ENCODE peak calls at places on chromosomes 5 and 9, in four cellular contexts. One of them, this sample, is unnamed.
A peak's percentile ranks its signal among the peaks of the same experiment; 100 is the strongest.

GRCh38 chr5:154937718-154938466 is at the start of gene GEMIN5:
- DNase-seq in fibroblast of lung: peak; percentile 82
- DNase-seq in cardiac muscle cell: peak; percentile 93
- DNase-seq in adrenal gland: peak; percentile 80
- DNase-seq in this sample: peak; percentile 75

GRCh38 chr5:93580387-93581100 is 475 bp downstream of the NR2F1-AS1 start:
- DNase-seq in fibroblast of lung: peak; percentile 61
- DNase-seq in cardiac muscle cell: no peak
- DNase-seq in adrenal gland: no peak
- DNase-seq in this sample: no peak

GRCh38 chr5:135669416-135669815 is 90.6 kb upstream of the CXCL14 start:
- DNase-seq in fibroblast of lung: no peak
- DNase-seq in cardiac muscle cell: no peak
- DNase-seq in adrenal gland: no peak
- DNase-seq in this sample: no peak

GRCh38 chr5:89280103-89281037 is 397.4 kb upstream of the MEF2C start:
- DNase-seq in fibroblast of lung: peak; percentile 17
- DNase-seq in cardiac muscle cell: no peak
- DNase-seq in adrenal gland: no peak
- DNase-seq in this sample: no peak

GRCh38 chr9:137168575-137168906 is 1.3 kb downstream of the LRRC26 start:
- DNase-seq in fibroblast of lung: no peak
- DNase-seq in cardiac muscle cell: no peak
- DNase-seq in adrenal gland: no peak
- DNase-seq in this sample: no peak

GRCh38 chr9:16429671-16430070 is 440.8 kb downstream of the BNC2 start:
- DNase-seq in fibroblast of lung: no peak
- DNase-seq in cardiac muscle cell: no peak
- DNase-seq in adrenal gland: no peak
- DNase-seq in this sample: no peak

GRCh38 chr5:167652690-167653089 is 638.8 kb upstream of the WWC1 start:
- DNase-seq in fibroblast of lung: no peak
- DNase-seq in cardiac muscle cell: no peak
- DNase-seq in adrenal gland: no peak
- DNase-seq in this sample: no peak

GRCh38 chr5:56757077-56757476 is 58.3 kb upstream of the MAP3K1 start:
- DNase-seq in fibroblast of lung: no peak
- DNase-seq in cardiac muscle cell: no peak
- DNase-seq in adrenal gland: no peak
- DNase-seq in this sample: no peak

GRCh38 chr5:116686438-116686837 is 111.8 kb upstream of the SEMA6A start:
- DNase-seq in fibroblast of lung: no peak
- DNase-seq in cardiac muscle cell: no peak
- DNase-seq in adrenal gland: no peak
- DNase-seq in this sample: no peak

GRCh38 chr5:53871772-53872171 is 311.3 kb downstream of the NDUFS4 start:
- DNase-seq in fibroblast of lung: no peak
- DNase-seq in cardiac muscle cell: no peak
- DNase-seq in adrenal gland: no peak
- DNase-seq in this sample: no peak

GRCh38 chr9:104872959-104873850 is 54.8 kb downstream of the ABCA1 start:
- DNase-seq in fibroblast of lung: peak; percentile 79
- DNase-seq in cardiac muscle cell: peak; percentile 13
- DNase-seq in adrenal gland: peak; percentile 91
- DNase-seq in this sample: no peak

GRCh38 chr9:91727972-91728371 is 222.1 kb downstream of the ROR2 start:
- DNase-seq in fibroblast of lung: no peak
- DNase-seq in cardiac muscle cell: no peak
- DNase-seq in adrenal gland: no peak
- DNase-seq in this sample: no peak

GRCh38 chr9:87862536-87863268 is 20.0 kb upstream of the SPATA31E1 start:
- DNase-seq in fibroblast of lung: peak; percentile 62
- DNase-seq in cardiac muscle cell: no peak
- DNase-seq in adrenal gland: no peak
- DNase-seq in this sample: no peak

GRCh38 chr5:122415481-122416120 is 103.6 kb downstream of the SNCAIP start:
- DNase-seq in fibroblast of lung: peak; percentile 83
- DNase-seq in cardiac muscle cell: peak; percentile 83
- DNase-seq in adrenal gland: peak; percentile 65
- DNase-seq in this sample: no peak

GRCh38 chr9:12765399-12765798 is 9.4 kb upstream of the LURAP1L start:
- DNase-seq in fibroblast of lung: no peak
- DNase-seq in cardiac muscle cell: no peak
- DNase-seq in adrenal gland: no peak
- DNase-seq in this sample: no peak

GRCh38 chr5:1333986-1334385 is 10.9 kb downstream of the CLPTM1L start:
- DNase-seq in fibroblast of lung: no peak
- DNase-seq in cardiac muscle cell: no peak
- DNase-seq in adrenal gland: no peak
- DNase-seq in this sample: no peak

GRCh38 chr5:1336749-1337489 is 8.0 kb downstream of the CLPTM1L start:
- DNase-seq in fibroblast of lung: no peak
- DNase-seq in cardiac muscle cell: no peak
- DNase-seq in adrenal gland: no peak
- DNase-seq in this sample: no peak

GRCh38 chr5:1336106-1336561 is 8.8 kb downstream of the CLPTM1L start:
- DNase-seq in fibroblast of lung: no peak
- DNase-seq in cardiac muscle cell: no peak
- DNase-seq in adrenal gland: no peak
- DNase-seq in this sample: no peak

GRCh38 chr5:1334831-1335539 is 9.9 kb downstream of the CLPTM1L start:
- DNase-seq in fibroblast of lung: no peak
- DNase-seq in cardiac muscle cell: no peak
- DNase-seq in adrenal gland: no peak
- DNase-seq in this sample: no peak

DNA sequence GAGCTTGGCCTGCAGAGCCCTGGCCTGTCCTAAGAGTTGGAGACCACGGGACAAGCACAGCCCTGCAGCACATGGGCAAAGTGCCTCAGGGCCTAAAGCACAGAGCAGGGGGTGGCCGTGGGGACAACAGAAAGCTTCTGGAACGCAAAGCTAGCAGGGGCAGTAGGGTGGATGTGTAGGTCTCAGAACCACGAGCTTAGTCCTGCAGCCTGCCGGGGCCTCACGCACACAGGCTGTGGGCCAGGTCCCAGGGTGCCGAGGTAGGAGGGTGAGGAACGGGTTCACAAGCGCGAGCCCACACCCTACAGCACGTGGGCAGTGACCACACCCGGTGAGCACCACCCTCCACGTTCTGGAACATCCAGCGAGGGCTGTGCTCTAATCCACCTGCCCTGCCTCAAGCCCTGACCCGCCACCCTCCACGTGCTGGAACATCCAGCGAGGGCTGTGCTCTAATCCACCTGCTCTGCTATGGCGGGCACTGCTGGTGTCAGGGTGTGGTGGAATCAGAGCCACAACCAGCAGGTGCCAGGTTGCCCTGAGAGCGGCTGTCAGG is 9.3 kb downstream of the CLPTM1L start:
- DNase-seq in fibroblast of lung: no peak
- DNase-seq in cardiac muscle cell: no peak
- DNase-seq in adrenal gland: no peak
- DNase-seq in this sample: no peak
- H3K27ac ChIP-seq in fibroblast of lung: no peak overlapping the region
- H3K27ac ChIP-seq in cardiac muscle cell: no peak overlapping the region
- H3K27ac ChIP-seq in adrenal gland: no peak overlapping the region
- H3K27ac ChIP-seq in this sample: no peak overlapping the region

GRCh38 chr5:151476054-151476453 is 28.7 kb downstream of the SLC36A1 start:
- DNase-seq in fibroblast of lung: no peak
- DNase-seq in cardiac muscle cell: no peak
- DNase-seq in adrenal gland: no peak
- DNase-seq in this sample: no peak
- TF ChIP-seq CTCF in fibroblast of lung: no peak
- TF ChIP-seq CTCF in cardiac muscle cell: no peak
- TF ChIP-seq CTCF in adrenal gland: no peak
- TF ChIP-seq CTCF in this sample: no peak

GRCh38 chr9:97852399-97853055 is 499 bp upstream of the FOXE1 start:
- DNase-seq in fibroblast of lung: no peak
- DNase-seq in cardiac muscle cell: no peak
- DNase-seq in adrenal gland: no peak
- DNase-seq in this sample: no peak

GRCh38 chr9:97849980-97850379 is 3.0 kb upstream of the FOXE1 start:
- DNase-seq in fibroblast of lung: no peak
- DNase-seq in cardiac muscle cell: no peak
- DNase-seq in adrenal gland: no peak
- DNase-seq in this sample: no peak

GRCh38 chr9:97852001-97852398 is 1.0 kb upstream of the FOXE1 start:
- DNase-seq in fibroblast of lung: no peak
- DNase-seq in cardiac muscle cell: no peak
- DNase-seq in adrenal gland: no peak
- DNase-seq in this sample: no peak

GRCh38 chr9:97851450-97851883 is 1.6 kb upstream of the FOXE1 start:
- DNase-seq in fibroblast of lung: no peak
- DNase-seq in cardiac muscle cell: no peak
- DNase-seq in adrenal gland: no peak
- DNase-seq in this sample: no peak

DNA sequence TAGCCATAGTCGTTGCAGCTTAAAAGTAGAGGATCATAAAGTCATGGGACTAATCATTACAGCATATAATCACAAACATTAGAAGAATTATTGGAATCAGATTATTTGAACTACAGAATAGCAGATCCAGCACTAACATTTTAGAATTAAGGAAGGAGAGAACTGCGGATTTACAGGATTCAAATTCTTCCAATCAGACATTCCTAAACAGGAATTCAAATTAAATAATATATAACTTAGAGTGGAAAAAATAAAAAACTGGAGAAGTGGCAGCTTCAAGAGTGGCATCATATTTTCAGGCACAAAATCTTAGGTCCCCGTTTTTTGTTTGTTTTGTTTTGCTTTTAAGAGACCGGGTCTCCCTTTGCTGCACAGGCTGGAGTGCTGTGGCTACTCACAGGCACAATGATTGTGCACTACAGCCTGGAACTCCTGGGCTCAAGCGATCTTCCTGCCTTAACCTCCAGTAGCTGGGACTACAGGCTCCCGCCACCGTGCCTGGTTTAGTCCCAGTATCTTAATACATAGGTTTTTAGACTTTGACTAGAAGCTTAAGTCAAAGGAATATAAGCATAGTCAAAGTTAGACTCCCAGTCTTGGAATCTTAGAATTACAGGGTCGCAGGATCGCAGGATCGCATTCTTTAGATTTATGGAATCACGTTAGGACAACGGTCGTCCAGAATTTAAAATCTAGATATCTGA is 2.1 kb upstream of the FOXE1 start:
- DNase-seq in fibroblast of lung: no peak
- DNase-seq in cardiac muscle cell: no peak
- DNase-seq in adrenal gland: no peak
- DNase-seq in this sample: no peak
- H3K27me3 ChIP-seq in fibroblast of lung: peaks cover 84% of the 10 kb centered on the region
- H3K27me3 ChIP-seq in cardiac muscle cell: peaks cover 100% of the 10 kb centered on the region
- H3K27me3 ChIP-seq in adrenal gland: peaks cover 97% of the 10 kb centered on the region
- H3K27me3 ChIP-seq in this sample: peaks cover 91% of the 10 kb centered on the region

GRCh38 chr9:114745879-114746550 is 59.8 kb downstream of the TNFSF15 start:
- DNase-seq in fibroblast of lung: no peak
- DNase-seq in cardiac muscle cell: no peak
- DNase-seq in adrenal gland: no peak
- DNase-seq in this sample: no peak

GRCh38 chr9:114742947-114743346 is 61.0 kb upstream of the TEX48 start:
- DNase-seq in fibroblast of lung: no peak
- DNase-seq in cardiac muscle cell: no peak
- DNase-seq in adrenal gland: no peak
- DNase-seq in this sample: no peak

GRCh38 chr9:114746591-114746990 is 59.2 kb downstream of the TNFSF15 start:
- DNase-seq in fibroblast of lung: peak; percentile 48
- DNase-seq in cardiac muscle cell: no peak
- DNase-seq in adrenal gland: no peak
- DNase-seq in this sample: no peak

GRCh38 chr9:114743446-114743845 is 61.5 kb upstream of the TEX48 start:
- DNase-seq in fibroblast of lung: no peak
- DNase-seq in cardiac muscle cell: no peak
- DNase-seq in adrenal gland: no peak
- DNase-seq in this sample: no peak

DNA sequence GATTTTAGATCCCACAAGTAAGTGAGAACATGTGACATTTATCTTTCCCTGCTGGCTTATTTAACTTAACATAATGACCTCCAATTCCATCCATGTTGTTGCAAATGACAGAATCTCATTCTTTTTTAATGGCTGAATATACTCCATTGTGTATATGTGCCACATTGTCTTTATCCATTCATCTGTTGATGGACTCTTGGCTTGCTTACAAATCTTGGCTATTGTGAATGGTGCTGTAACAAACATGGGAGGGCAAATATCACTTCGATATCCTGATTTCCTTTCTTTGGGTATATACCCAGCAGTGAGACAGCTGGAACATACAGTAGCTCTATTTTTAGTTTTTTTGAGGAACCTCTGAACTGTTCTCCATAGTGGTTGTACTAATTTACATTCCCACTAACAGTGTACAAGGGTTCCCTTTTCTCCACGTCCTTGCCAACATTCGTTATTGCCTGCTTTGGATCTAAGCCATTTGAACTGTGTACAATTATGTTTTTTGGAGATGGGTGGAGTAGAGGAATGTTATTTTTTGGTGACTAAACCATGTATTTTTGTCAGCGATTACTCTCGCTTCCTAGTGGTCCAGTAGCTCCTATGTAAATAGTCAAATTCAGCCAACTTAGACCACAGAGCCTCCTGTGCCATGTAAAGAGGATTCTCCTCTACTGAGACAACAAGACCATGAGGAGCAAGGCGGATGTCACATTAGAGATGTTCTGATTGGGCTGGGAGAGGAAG is 60.6 kb downstream of the TNFSF15 start:
- DNase-seq in fibroblast of lung: peak; percentile 66
- DNase-seq in cardiac muscle cell: no peak
- DNase-seq in adrenal gland: no peak
- DNase-seq in this sample: no peak
- H3K27ac ChIP-seq in fibroblast of lung: no peak overlapping the region
- H3K27ac ChIP-seq in cardiac muscle cell: no peak overlapping the region
- H3K27ac ChIP-seq in adrenal gland: no peak overlapping the region
- H3K27ac ChIP-seq in this sample: no peak overlapping the region

GRCh38 chr9:127538849-127539258 is 73.2 kb upstream of the STXBP1 start:
- DNase-seq in fibroblast of lung: peak; percentile 60
- DNase-seq in cardiac muscle cell: no peak
- DNase-seq in adrenal gland: no peak
- DNase-seq in this sample: no peak

GRCh38 chr9:127537014-127537413 is 75.1 kb upstream of the STXBP1 start:
- DNase-seq in fibroblast of lung: peak; percentile 47
- DNase-seq in cardiac muscle cell: peak; percentile 31
- DNase-seq in adrenal gland: no peak
- DNase-seq in this sample: no peak

GRCh38 chr9:127536499-127536898 is 75.6 kb upstream of the STXBP1 start:
- DNase-seq in fibroblast of lung: no peak
- DNase-seq in cardiac muscle cell: no peak
- DNase-seq in adrenal gland: no peak
- DNase-seq in this sample: no peak

GRCh38 chr9:127539259-127539981 is 72.7 kb upstream of the STXBP1 start:
- DNase-seq in fibroblast of lung: peak; percentile 46
- DNase-seq in cardiac muscle cell: no peak
- DNase-seq in adrenal gland: peak; percentile 59
- DNase-seq in this sample: no peak

GRCh38 chr9:127537792-127538191 is 74.3 kb upstream of the STXBP1 start:
- DNase-seq in fibroblast of lung: no peak
- DNase-seq in cardiac muscle cell: no peak
- DNase-seq in adrenal gland: no peak
- DNase-seq in this sample: no peak
- TF ChIP-seq CTCF in fibroblast of lung: peak; percentile 10
- TF ChIP-seq CTCF in cardiac muscle cell: peak; percentile 24
- TF ChIP-seq CTCF in adrenal gland: no peak
- TF ChIP-seq CTCF in this sample: no peak

GRCh38 chr9:134273647-134274046 is 52.6 kb upstream of the RXRA start:
- DNase-seq in fibroblast of lung: no peak
- DNase-seq in cardiac muscle cell: no peak
- DNase-seq in adrenal gland: no peak
- DNase-seq in this sample: no peak
- H3K27me3 ChIP-seq in fibroblast of lung: peaks cover 8% of the 10 kb centered on the region
- H3K27me3 ChIP-seq in cardiac muscle cell: no peaks in the 10 kb centered on the region
- H3K27me3 ChIP-seq in adrenal gland: no peaks in the 10 kb centered on the region
- H3K27me3 ChIP-seq in this sample: peaks cover 4% of the 10 kb centered on the region

GRCh38 chr5:157745041-157745456 is 1.5 kb downstream of the LSM11 start:
- DNase-seq in fibroblast of lung: no peak
- DNase-seq in cardiac muscle cell: no peak
- DNase-seq in adrenal gland: no peak
- DNase-seq in this sample: no peak
- H3K27ac ChIP-seq in fibroblast of lung: no peak overlapping the region
- H3K27ac ChIP-seq in cardiac muscle cell: no peak overlapping the region
- H3K27ac ChIP-seq in adrenal gland: no peak overlapping the region
- H3K27ac ChIP-seq in this sample: no peak overlapping the region

This sample was measured in CD4-positive, alpha-beta T cell.